ENCODE peak calls at places on chromosome 11, in four cellular contexts. M is right lobe of liver, E is lower lobe of right lung, W is Calu3. D is an unnamed sample.

GRCh38 chr11:75283391-75283931 is 42.9 kb downstream of the TPBGL start:
- DNase-seq in M (no peak), E (no peak), W (no peak), D (no peak)

GRCh38 chr11:75275581-75275980 is 35.0 kb downstream of the TPBGL start:
- DNase-seq in M (no peak), E (peak), W (no peak), D (peak)

GRCh38 chr11:39541945-39542351 is 1917.5 kb downstream of the LRRC4C start:
- DNase-seq in M (no peak), E (no peak), W (no peak), D (no peak)

GRCh38 chr11:13885083-13885482 is 77.4 kb upstream of the SPON1 start:
- DNase-seq in M (no peak), E (no peak), W (no peak), D (no peak)

GRCh38 chr11:1049071-1049405 is 12.5 kb upstream of the MUC6 start:
- DNase-seq in M (peak), E (no peak), W (no peak), D (no peak)

GRCh38 chr11:44633641-44634040 is 68.2 kb downstream of the CD82 start:
- DNase-seq in M (no peak), E (no peak), W (no peak), D (no peak)

GRCh38 chr11:83044958-83045712 is 26.6 kb downstream of the RAB30 start:
- DNase-seq in M (no peak), E (no peak), W (no peak), D (peak)

GRCh38 chr11:3840289-3840869 is 380 bp downstream of the RHOG start:
- DNase-seq in M (no peak), E (peak), W (no peak), D (peak)

GRCh38 chr11:109046284-109046992 is 375.6 kb upstream of the C11orf87 start:
- DNase-seq in M (no peak), E (no peak), W (no peak), D (no peak)

GRCh38 chr11:121039971-121040613 is 16.2 kb downstream of the TBCEL start:
- DNase-seq in M (no peak), E (no peak), W (no peak), D (no peak)

GRCh38 chr11:45252134-45252856 is 33.8 kb downstream of the SYT13 start:
- DNase-seq in M (no peak), E (peak), W (peak), D (peak)

GRCh38 chr11:128884703-128885338 is 6.3 kb upstream of the KCNJ5 start:
- DNase-seq in M (no peak), E (no peak), W (peak), D (peak)
- TF ChIP-seq CTCF in M (peak), E (peak), W (peak), D (peak)

GRCh38 chr11:36057372-36058045 is 113.6 kb downstream of the LDLRAD3 start:
- DNase-seq in M (no peak), E (no peak), W (no peak), D (no peak)

GRCh38 chr11:36054628-36055027 is 110.8 kb downstream of the LDLRAD3 start:
- DNase-seq in M (no peak), E (no peak), W (no peak), D (no peak)

GRCh38 chr11:36053901-36054300 is 110.0 kb downstream of the LDLRAD3 start:
- DNase-seq in M (no peak), E (no peak), W (no peak), D (no peak)

GRCh38 chr11:36055356-36055755 is 111.5 kb downstream of the LDLRAD3 start:
- DNase-seq in M (no peak), E (no peak), W (no peak), D (no peak)

GRCh38 chr11:36056160-36056751 is 112.4 kb downstream of the LDLRAD3 start:
- DNase-seq in M (no peak), E (no peak), W (peak), D (peak)
- TF ChIP-seq CTCF in M (peak), E (peak), W (peak), D (no peak)

GRCh38 chr11:65888163-65888814 is at the start of gene FIBP:
- DNase-seq in M (peak), E (peak), W (peak), D (peak)

GRCh38 chr11:65891180-65892136 is 985 bp downstream of the CCDC85B start:
- DNase-seq in M (no peak), E (peak), W (peak), D (peak)

GRCh38 chr11:65887723-65888162 is 528 bp downstream of the FIBP start:
- DNase-seq in M (no peak), E (no peak), W (peak), D (peak)

GRCh38 chr11:65892661-65893317 is 2.3 kb downstream of the CCDC85B start:
- DNase-seq in M (no peak), E (peak), W (no peak), D (peak)

DNA sequence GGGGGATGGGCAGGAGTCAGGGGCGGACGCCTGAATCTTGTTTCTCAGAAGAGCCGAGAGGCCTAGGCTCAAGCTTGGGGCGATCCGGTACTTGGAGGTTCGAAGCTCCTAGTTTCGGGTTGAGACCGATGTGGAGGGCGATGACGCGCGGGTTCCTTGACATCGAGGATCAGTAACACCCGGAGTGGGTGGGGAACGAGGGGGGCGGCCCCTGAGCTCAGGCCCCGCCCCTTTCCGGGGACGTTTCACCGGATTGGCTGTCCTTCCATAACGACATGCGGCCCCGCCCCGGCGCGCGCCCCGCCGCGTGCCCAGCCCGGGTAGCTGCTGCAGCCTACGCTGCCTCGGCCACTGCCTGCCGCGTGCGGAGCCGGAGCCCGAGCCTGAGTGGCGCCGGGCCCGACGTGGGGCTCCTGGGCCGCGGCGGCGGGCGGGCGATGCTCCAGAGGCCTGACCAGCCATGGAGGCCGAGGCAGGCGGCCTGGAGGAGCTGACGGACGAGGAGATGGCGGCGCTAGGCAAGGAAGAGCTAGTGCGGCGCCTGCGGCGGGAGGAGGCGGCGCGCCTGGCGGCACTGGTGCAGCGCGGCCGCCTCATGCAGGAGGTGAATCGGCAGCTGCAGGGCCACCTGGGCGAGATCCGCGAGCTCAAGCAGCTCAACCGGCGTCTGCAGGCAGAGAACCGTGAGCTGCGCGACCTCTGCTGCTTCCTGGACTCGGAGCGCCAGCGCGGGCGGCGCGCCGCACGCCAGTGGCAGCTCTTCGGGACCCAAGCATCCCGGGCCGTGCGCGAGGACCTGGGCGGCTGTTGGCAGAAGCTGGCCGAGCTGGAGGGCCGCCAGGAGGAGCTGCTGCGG is at the start of gene CCDC85B:
- DNase-seq in M (peak), E (peak), W (peak), D (peak)
- TF ChIP-seq CTCF in M (peak), E (no peak), W (no peak), D (no peak)

GRCh38 chr11:94599510-94599909 is 32.3 kb downstream of the PIWIL4 start:
- DNase-seq in M (no peak), E (no peak), W (no peak), D (no peak)

GRCh38 chr11:94593030-94593429 is 25.9 kb downstream of the PIWIL4 start:
- DNase-seq in M (no peak), E (no peak), W (no peak), D (no peak)

GRCh38 chr11:94595061-94595460 is 27.9 kb downstream of the PIWIL4 start:
- DNase-seq in M (no peak), E (no peak), W (no peak), D (no peak)

GRCh38 chr11:94602430-94603372 is 35.5 kb downstream of the PIWIL4 start:
- DNase-seq in M (no peak), E (peak), W (peak), D (no peak)

DNA sequence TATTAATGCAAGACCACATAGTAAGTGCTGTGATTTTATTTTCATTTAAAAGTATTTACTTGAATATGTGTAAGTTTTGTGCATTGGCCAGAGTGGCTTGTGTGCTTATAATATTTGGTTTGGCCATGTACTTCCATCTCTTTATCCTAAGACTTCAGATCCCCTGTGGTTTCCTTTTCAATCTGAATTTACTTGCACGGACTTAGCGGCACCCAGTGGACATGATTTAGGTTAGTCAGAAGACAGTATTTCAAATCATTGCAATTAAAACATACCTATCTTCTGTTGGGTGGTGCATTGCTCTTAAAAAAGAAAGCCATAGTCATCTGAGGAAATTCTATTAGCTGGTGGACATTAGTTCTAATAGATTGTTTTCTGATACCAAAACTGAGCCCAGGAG is 30.7 kb downstream of the PIWIL4 start:
- DNase-seq in M (no peak), E (no peak), W (no peak), D (peak)
- TF ChIP-seq CTCF in M (peak), E (no peak), W (no peak), D (no peak)

DNA sequence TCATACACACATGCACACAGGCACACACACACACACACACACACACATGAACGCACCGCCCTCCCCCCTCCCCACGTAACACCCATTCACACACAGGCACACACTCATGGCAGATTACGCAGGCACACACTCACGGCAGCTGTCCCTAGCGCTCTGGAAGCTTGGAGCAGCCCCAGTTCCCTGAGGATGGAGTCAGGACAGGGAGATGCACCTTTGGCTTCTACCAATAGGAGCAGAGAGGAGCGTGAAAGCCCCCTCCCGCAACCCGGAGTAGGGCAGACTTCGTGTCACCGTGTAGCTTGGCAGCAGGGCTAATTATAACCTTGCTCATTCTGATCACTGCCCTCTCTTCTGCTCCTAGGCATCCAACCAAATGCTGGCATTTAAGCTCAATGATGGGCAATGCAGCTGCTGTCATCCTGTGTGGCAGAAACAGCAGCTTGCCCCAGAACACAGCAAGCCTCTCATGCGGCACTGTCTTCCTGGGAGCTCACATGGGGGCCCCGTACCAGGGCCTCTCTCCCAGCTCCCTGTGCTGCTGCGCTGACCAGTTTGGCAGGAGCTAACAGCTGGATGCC is 31.9 kb downstream of the ANKK1 start:
- DNase-seq in M (no peak), E (no peak), W (no peak), D (no peak)
- TF ChIP-seq CTCF in M (no peak), E (no peak), W (no peak), D (no peak)

GRCh38 chr11:86608251-86608799 is 64.1 kb downstream of the ME3 start:
- DNase-seq in M (peak), E (peak), W (peak), D (peak)

GRCh38 chr11:86610559-86611341 is 61.7 kb downstream of the ME3 start:
- DNase-seq in M (no peak), E (no peak), W (no peak), D (no peak)

GRCh38 chr11:86606270-86606848 is 66.1 kb downstream of the ME3 start:
- DNase-seq in M (no peak), E (no peak), W (no peak), D (no peak)

DNA sequence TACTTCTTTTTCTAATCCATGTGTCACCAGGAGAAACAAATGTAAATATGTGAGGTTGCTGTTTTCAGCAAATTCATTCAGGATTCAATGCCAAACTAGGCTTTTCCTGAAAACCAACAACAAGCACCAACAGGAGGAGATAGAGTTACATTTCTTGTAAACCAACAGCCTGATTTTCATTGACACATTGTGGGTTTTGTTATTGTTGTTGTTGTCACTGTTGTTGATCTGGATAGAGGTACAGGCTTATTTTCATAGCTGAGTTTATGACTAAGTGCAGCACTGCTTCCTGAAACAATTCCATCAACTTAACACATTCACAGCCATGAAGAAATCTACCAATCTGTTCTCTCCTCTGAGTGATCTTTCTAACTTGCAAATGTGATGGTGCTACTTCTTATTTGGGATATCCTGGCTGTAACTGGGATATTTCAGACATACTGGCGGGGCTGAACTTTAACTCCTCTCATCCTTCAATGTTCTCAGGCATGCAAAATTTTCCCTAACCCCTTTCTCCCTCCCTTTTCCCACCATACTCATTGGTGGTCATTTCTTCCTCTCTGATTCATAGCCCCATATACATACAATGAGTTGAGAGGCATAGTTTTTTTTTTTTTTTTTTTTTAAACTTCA is 65.5 kb downstream of the ME3 start:
- DNase-seq in M (no peak), E (no peak), W (no peak), D (no peak)
- TF ChIP-seq CTCF in M (no peak), E (no peak), W (no peak), D (no peak)

D was measured in activated CD8-positive, alpha-beta T cell treated with anti-CD3 and anti-CD28 coated beads for 36 hours.